ENCODE peak calls at places on chromosomes 1 and 21, in five cellular contexts. One of them, this sample, is unnamed.

GRCh38 chr1:244552336-244552735 is 91.3 kb downstream of the CATSPERE start:
- DNase-seq in OCI-LY7: no peak
- DNase-seq in lung: no peak
- DNase-seq in upper lobe of right lung: no peak
- DNase-seq in mesendoderm: peak; percentile 13
- DNase-seq in this sample: no peak

GRCh38 chr1:81424056-81424455 is 376.7 kb upstream of the ADGRL2 start:
- DNase-seq in OCI-LY7: no peak
- DNase-seq in lung: no peak
- DNase-seq in upper lobe of right lung: no peak
- DNase-seq in mesendoderm: no peak
- DNase-seq in this sample: no peak

GRCh38 chr1:165217958-165218357 is 138.6 kb downstream of the LMX1A start:
- DNase-seq in OCI-LY7: no peak
- DNase-seq in lung: no peak
- DNase-seq in upper lobe of right lung: no peak
- DNase-seq in mesendoderm: no peak
- DNase-seq in this sample: no peak

GRCh38 chr1:159786966-159787365 is 6.2 kb downstream of the DUSP23 start:
- DNase-seq in OCI-LY7: no peak
- DNase-seq in lung: no peak
- DNase-seq in upper lobe of right lung: no peak
- DNase-seq in mesendoderm: no peak
- DNase-seq in this sample: no peak

GRCh38 chr1:183636783-183637182 is 1.2 kb upstream of the ARPC5 start:
- DNase-seq in OCI-LY7: no peak
- DNase-seq in lung: no peak
- DNase-seq in upper lobe of right lung: no peak
- DNase-seq in mesendoderm: no peak
- DNase-seq in this sample: no peak

GRCh38 chr1:51627672-51628071 is 10.8 kb downstream of the OSBPL9 start:
- DNase-seq in OCI-LY7: peak; percentile 50
- DNase-seq in lung: no peak
- DNase-seq in upper lobe of right lung: no peak
- DNase-seq in mesendoderm: peak; percentile 74
- DNase-seq in this sample: no peak

GRCh38 chr21:39461419-39461818 is 9.6 kb downstream of the SH3BGR start:
- DNase-seq in OCI-LY7: peak; percentile 68
- DNase-seq in lung: no peak
- DNase-seq in upper lobe of right lung: no peak
- DNase-seq in mesendoderm: no peak
- DNase-seq in this sample: no peak

GRCh38 chr1:246110343-246111219 is 396.5 kb downstream of the SMYD3 start:
- DNase-seq in OCI-LY7: no peak
- DNase-seq in lung: no peak
- DNase-seq in upper lobe of right lung: no peak
- DNase-seq in mesendoderm: peak; percentile 22
- DNase-seq in this sample: no peak

GRCh38 chr1:175129997-175130648 is 62.5 kb downstream of the KIAA0040 start:
- DNase-seq in OCI-LY7: peak; percentile 27
- DNase-seq in lung: no peak
- DNase-seq in upper lobe of right lung: no peak
- DNase-seq in mesendoderm: peak; percentile 90
- DNase-seq in this sample: peak; percentile 48

GRCh38 chr1:224205438-224205840 is 22.4 kb downstream of the DEGS1 start:
- DNase-seq in OCI-LY7: no peak
- DNase-seq in lung: no peak
- DNase-seq in upper lobe of right lung: no peak
- DNase-seq in mesendoderm: no peak
- DNase-seq in this sample: no peak

GRCh38 chr1:63189677-63190076 is 132.7 kb upstream of the FOXD3 start:
- DNase-seq in OCI-LY7: no peak
- DNase-seq in lung: no peak
- DNase-seq in upper lobe of right lung: no peak
- DNase-seq in mesendoderm: peak; percentile 92
- DNase-seq in this sample: no peak

GRCh38 chr1:228097333-228098081 is 5.6 kb downstream of the C1orf35 start:
- DNase-seq in OCI-LY7: no peak
- DNase-seq in lung: no peak
- DNase-seq in upper lobe of right lung: peak; percentile 60
- DNase-seq in mesendoderm: no peak
- DNase-seq in this sample: no peak
- H3K4me1 ChIP-seq in OCI-LY7: peaks cover 12% of the 10 kb centered on the region
- H3K4me1 ChIP-seq in lung: peaks cover 6% of the 10 kb centered on the region
- H3K4me1 ChIP-seq in upper lobe of right lung: peaks cover 22% of the 10 kb centered on the region
- H3K4me1 ChIP-seq in mesendoderm: no peaks in the 10 kb centered on the region
- H3K4me1 ChIP-seq in this sample: peaks cover 53% of the 10 kb centered on the region

GRCh38 chr1:21590906-21591301 is 78.3 kb downstream of the RAP1GAP start:
- DNase-seq in OCI-LY7: no peak
- DNase-seq in lung: no peak
- DNase-seq in upper lobe of right lung: no peak
- DNase-seq in mesendoderm: no peak
- DNase-seq in this sample: no peak

GRCh38 chr1:21587602-21587953 is 78.4 kb downstream of the ALPL start:
- DNase-seq in OCI-LY7: no peak
- DNase-seq in lung: no peak
- DNase-seq in upper lobe of right lung: no peak
- DNase-seq in mesendoderm: no peak
- DNase-seq in this sample: no peak

GRCh38 chr1:21590116-21590905 is 78.8 kb downstream of the RAP1GAP start:
- DNase-seq in OCI-LY7: no peak
- DNase-seq in lung: no peak
- DNase-seq in upper lobe of right lung: no peak
- DNase-seq in mesendoderm: no peak
- DNase-seq in this sample: no peak

GRCh38 chr1:21586926-21587601 is 77.8 kb downstream of the ALPL start:
- DNase-seq in OCI-LY7: no peak
- DNase-seq in lung: peak; percentile 73
- DNase-seq in upper lobe of right lung: peak; percentile 91
- DNase-seq in mesendoderm: peak; percentile 67
- DNase-seq in this sample: peak; percentile 65

DNA sequence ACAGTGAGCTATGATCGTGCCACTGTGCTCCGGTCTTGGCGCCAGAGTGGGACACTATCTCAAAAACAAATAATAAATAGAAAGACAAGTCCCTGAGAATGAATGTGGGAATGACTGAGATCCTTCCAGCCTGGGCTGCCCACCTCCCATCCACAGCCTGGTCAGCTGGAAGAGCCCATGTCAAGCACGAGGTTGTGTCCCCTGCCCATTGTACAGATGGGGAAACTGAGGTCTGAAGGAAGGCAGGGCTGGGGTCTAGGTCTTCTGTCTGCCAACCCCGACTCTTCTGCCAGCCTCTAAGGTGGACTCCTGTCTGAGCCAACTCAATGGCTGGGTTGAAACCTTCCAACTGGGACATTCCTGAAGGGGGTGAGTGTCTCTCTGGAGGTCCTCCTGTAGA is 79.5 kb downstream of the RAP1GAP start:
- DNase-seq in OCI-LY7: no peak
- DNase-seq in lung: no peak
- DNase-seq in upper lobe of right lung: no peak
- DNase-seq in mesendoderm: no peak
- DNase-seq in this sample: no peak
- H3K4me1 ChIP-seq in OCI-LY7: no peaks in the 10 kb centered on the region
- H3K4me1 ChIP-seq in lung: no peaks in the 10 kb centered on the region
- H3K4me1 ChIP-seq in upper lobe of right lung: peaks cover 14% of the 10 kb centered on the region
- H3K4me1 ChIP-seq in mesendoderm: peaks cover 3% of the 10 kb centered on the region
- H3K4me1 ChIP-seq in this sample: peaks cover 24% of the 10 kb centered on the region

GRCh38 chr1:197912739-197913494 is 4.3 kb upstream of the LHX9 start:
- DNase-seq in OCI-LY7: no peak
- DNase-seq in lung: no peak
- DNase-seq in upper lobe of right lung: no peak
- DNase-seq in mesendoderm: no peak
- DNase-seq in this sample: no peak
- H3K4me1 ChIP-seq in OCI-LY7: no peaks in the 10 kb centered on the region
- H3K4me1 ChIP-seq in lung: no peaks in the 10 kb centered on the region
- H3K4me1 ChIP-seq in upper lobe of right lung: peaks cover 54% of the 10 kb centered on the region
- H3K4me1 ChIP-seq in mesendoderm: peaks cover 6% of the 10 kb centered on the region
- H3K4me1 ChIP-seq in this sample: peaks cover 60% of the 10 kb centered on the region

GRCh38 chr1:153816283-153816904 is 41.2 kb downstream of the SLC27A3 start:
- DNase-seq in OCI-LY7: no peak
- DNase-seq in lung: no peak
- DNase-seq in upper lobe of right lung: peak; percentile 21
- DNase-seq in mesendoderm: no peak
- DNase-seq in this sample: peak; percentile 30

GRCh38 chr1:153818876-153819275 is 43.7 kb downstream of the SLC27A3 start:
- DNase-seq in OCI-LY7: no peak
- DNase-seq in lung: no peak
- DNase-seq in upper lobe of right lung: no peak
- DNase-seq in mesendoderm: no peak
- DNase-seq in this sample: peak; percentile 28
- H3K4me1 ChIP-seq in OCI-LY7: peaks cover 10% of the 10 kb centered on the region
- H3K4me1 ChIP-seq in lung: no peaks in the 10 kb centered on the region
- H3K4me1 ChIP-seq in upper lobe of right lung: no peaks in the 10 kb centered on the region
- H3K4me1 ChIP-seq in mesendoderm: no peaks in the 10 kb centered on the region
- H3K4me1 ChIP-seq in this sample: peaks cover 5% of the 10 kb centered on the region

DNA sequence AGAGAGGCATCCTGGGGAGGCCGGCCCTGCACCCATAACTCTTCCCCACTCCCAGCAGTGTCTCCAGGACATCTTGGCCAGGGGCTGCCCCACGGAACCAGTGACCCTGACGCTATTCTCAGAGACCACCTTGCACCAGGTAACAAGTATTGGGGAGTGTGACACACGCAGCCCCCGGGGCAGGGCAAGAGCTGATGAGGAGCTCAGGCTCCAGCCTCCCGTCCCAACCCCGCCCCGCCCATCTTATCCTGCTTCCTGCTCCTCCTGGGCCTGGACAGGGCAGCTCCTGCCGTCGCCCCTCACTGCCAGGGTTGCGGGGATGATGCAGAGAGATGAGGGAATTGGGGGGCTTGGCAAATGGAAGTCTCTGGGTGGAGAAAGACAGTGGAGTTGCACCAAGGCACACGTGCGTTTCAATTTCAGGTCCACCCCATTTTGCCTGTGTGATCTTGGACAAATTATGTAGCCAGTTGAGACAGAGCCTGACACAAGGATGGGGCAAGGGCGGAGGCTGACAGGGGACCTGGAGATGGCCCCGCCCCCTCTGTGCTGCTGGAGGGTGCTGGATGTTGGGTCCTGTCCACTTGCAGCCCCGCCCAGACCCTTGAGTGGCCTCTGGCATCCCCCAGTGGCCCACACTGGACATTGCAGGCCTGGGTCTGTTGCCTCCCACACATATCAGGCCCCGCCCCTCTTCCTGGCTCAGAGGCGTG is 10.7 kb downstream of the CLCNKA start:
- DNase-seq in OCI-LY7: peak; percentile 73
- DNase-seq in lung: peak; percentile 81
- DNase-seq in upper lobe of right lung: peak; percentile 90
- DNase-seq in mesendoderm: peak; percentile 96
- DNase-seq in this sample: peak; percentile 89
- H3K4me1 ChIP-seq in OCI-LY7: no peaks in the 10 kb centered on the region
- H3K4me1 ChIP-seq in lung: no peaks in the 10 kb centered on the region
- H3K4me1 ChIP-seq in upper lobe of right lung: no peaks in the 10 kb centered on the region
- H3K4me1 ChIP-seq in mesendoderm: no peaks in the 10 kb centered on the region
- H3K4me1 ChIP-seq in this sample: peaks cover 13% of the 10 kb centered on the region

GRCh38 chr1:54280652-54281051 is 80.7 kb downstream of the MRPL37 start:
- DNase-seq in OCI-LY7: no peak
- DNase-seq in lung: no peak
- DNase-seq in upper lobe of right lung: no peak
- DNase-seq in mesendoderm: no peak
- DNase-seq in this sample: no peak
- H3K4me1 ChIP-seq in OCI-LY7: peaks cover 12% of the 10 kb centered on the region
- H3K4me1 ChIP-seq in lung: peaks cover 29% of the 10 kb centered on the region
- H3K4me1 ChIP-seq in upper lobe of right lung: peaks cover 38% of the 10 kb centered on the region
- H3K4me1 ChIP-seq in mesendoderm: peaks cover 5% of the 10 kb centered on the region
- H3K4me1 ChIP-seq in this sample: no peaks in the 10 kb centered on the region

DNA sequence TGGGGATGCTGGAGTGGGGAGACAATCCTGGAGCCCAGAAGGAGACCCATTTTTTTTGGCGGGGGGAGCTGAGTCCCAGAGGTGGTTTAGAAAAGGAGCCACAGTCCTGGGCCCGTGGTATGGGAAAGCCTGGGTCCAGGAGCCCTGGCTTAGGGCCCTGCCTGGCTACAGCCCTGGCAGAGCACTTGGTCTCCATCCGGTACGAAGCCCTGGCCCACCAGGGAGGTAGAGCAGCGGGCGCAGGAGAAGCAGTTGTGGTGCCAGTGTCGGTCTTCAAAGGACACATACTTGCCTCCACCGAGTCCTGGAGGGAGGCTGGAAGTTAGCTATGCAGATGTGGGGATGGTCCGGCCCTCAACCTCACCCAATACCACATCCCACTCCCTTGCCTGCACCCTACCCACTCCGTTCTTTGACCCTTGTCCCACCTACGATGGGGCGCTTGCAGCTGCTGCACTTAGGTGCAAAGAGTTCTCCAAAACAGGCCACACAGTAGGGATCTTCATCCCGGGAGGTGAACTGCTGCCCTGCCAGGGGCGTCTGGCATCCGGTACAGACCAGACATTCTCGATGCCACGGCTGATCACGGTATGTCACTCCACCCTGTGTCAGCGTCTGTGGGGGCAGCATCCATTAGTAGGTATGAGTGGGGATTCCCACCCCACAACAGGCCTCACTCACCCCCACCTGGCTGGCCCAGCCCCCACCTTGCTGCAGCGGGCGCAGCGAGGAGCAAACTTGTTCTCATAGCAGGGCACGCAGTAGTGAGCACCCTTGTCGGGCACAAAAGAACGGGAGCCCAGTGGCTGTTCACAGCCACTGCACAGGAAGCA is 7.7 kb upstream of the SF3A3 start:
- DNase-seq in OCI-LY7: no peak
- DNase-seq in lung: no peak
- DNase-seq in upper lobe of right lung: no peak
- DNase-seq in mesendoderm: no peak
- DNase-seq in this sample: no peak
- H3K4me1 ChIP-seq in OCI-LY7: peaks cover 47% of the 10 kb centered on the region
- H3K4me1 ChIP-seq in lung: no peaks in the 10 kb centered on the region
- H3K4me1 ChIP-seq in upper lobe of right lung: peaks cover 55% of the 10 kb centered on the region
- H3K4me1 ChIP-seq in mesendoderm: peaks cover 33% of the 10 kb centered on the region
- H3K4me1 ChIP-seq in this sample: no peaks in the 10 kb centered on the region